ENCODE peak calls at places on chromosome 12, in six cellular contexts. One of them, this sample, is unnamed. For H3K4me1, the result is how much of the 10 kb centered on the place peaks cover.

GRCh38 chr12:32650508-32650907 is 28.6 kb upstream of the DNM1L start:
- DNase-seq in esophagus muscularis mucosa: no peak
- DNase-seq in ovary: no peak
- DNase-seq in neuronal stem cell: no peak
- DNase-seq in transverse colon: no peak
- DNase-seq in kidney: no peak
- DNase-seq in this sample: no peak

GRCh38 chr12:12585115-12585862 is 22.6 kb upstream of the DUSP16 start:
- DNase-seq in transverse colon: no peak
- DNase-seq in esophagus muscularis mucosa: no peak
- DNase-seq in ovary: no peak
- DNase-seq in neuronal stem cell: no peak
- DNase-seq in kidney: no peak
- DNase-seq in this sample: no peak

GRCh38 chr12:33892425-33892824 is 129.9 kb upstream of the ALG10 start:
- DNase-seq in transverse colon: no peak
- DNase-seq in neuronal stem cell: no peak
- DNase-seq in ovary: no peak
- DNase-seq in esophagus muscularis mucosa: no peak
- DNase-seq in kidney: no peak
- DNase-seq in this sample: no peak

GRCh38 chr12:124608451-124608870 is 41.0 kb upstream of the NCOR2 start:
- DNase-seq in ovary: no peak
- DNase-seq in esophagus muscularis mucosa: no peak
- DNase-seq in kidney: no peak
- DNase-seq in transverse colon: peak
- DNase-seq in neuronal stem cell: no peak
- DNase-seq in this sample: no peak

GRCh38 chr12:105025890-105026289 is 39.8 kb downstream of the NOPCHAP1 start:
- DNase-seq in ovary: peak
- DNase-seq in neuronal stem cell: no peak
- DNase-seq in kidney: no peak
- DNase-seq in transverse colon: peak
- DNase-seq in esophagus muscularis mucosa: no peak
- DNase-seq in this sample: no peak

GRCh38 chr12:47944685-47945340 is 18.6 kb upstream of the TMEM106C start:
- DNase-seq in neuronal stem cell: no peak
- DNase-seq in esophagus muscularis mucosa: no peak
- DNase-seq in transverse colon: no peak
- DNase-seq in ovary: no peak
- DNase-seq in kidney: no peak
- DNase-seq in this sample: no peak

GRCh38 chr12:58465418-58465817 is 454.9 kb downstream of the LRIG3 start:
- DNase-seq in transverse colon: no peak
- DNase-seq in ovary: no peak
- DNase-seq in neuronal stem cell: no peak
- DNase-seq in esophagus muscularis mucosa: no peak
- DNase-seq in kidney: no peak
- DNase-seq in this sample: no peak

GRCh38 chr12:123471374-123472068 is 13.6 kb downstream of the SNRNP35 start:
- DNase-seq in kidney: no peak
- DNase-seq in esophagus muscularis mucosa: no peak
- DNase-seq in transverse colon: no peak
- DNase-seq in ovary: no peak
- DNase-seq in neuronal stem cell: no peak
- DNase-seq in this sample: no peak

GRCh38 chr12:120402217-120402616 is 33.3 kb upstream of the MSI1 start:
- DNase-seq in esophagus muscularis mucosa: no peak
- DNase-seq in ovary: no peak
- DNase-seq in kidney: no peak
- DNase-seq in transverse colon: no peak
- DNase-seq in neuronal stem cell: no peak
- DNase-seq in this sample: no peak

GRCh38 chr12:131831635-131832041 is 3.4 kb downstream of the MMP17 start:
- DNase-seq in esophagus muscularis mucosa: no peak
- DNase-seq in transverse colon: no peak
- DNase-seq in ovary: peak
- DNase-seq in kidney: no peak
- DNase-seq in neuronal stem cell: no peak
- DNase-seq in this sample: no peak

GRCh38 chr12:70661762-70662161 is 24.5 kb upstream of the PTPRB start:
- DNase-seq in ovary: no peak
- DNase-seq in transverse colon: no peak
- DNase-seq in kidney: no peak
- DNase-seq in neuronal stem cell: no peak
- DNase-seq in esophagus muscularis mucosa: no peak
- DNase-seq in this sample: no peak

GRCh38 chr12:13340149-13340548 is 143.6 kb downstream of the EMP1 start:
- DNase-seq in kidney: no peak
- DNase-seq in transverse colon: no peak
- DNase-seq in neuronal stem cell: no peak
- DNase-seq in ovary: no peak
- DNase-seq in esophagus muscularis mucosa: no peak
- DNase-seq in this sample: no peak

GRCh38 chr12:4164591-4165558 is 108.7 kb upstream of the CCND2 start:
- DNase-seq in transverse colon: peak
- DNase-seq in esophagus muscularis mucosa: no peak
- DNase-seq in kidney: peak
- DNase-seq in ovary: peak
- DNase-seq in neuronal stem cell: peak
- DNase-seq in this sample: no peak

GRCh38 chr12:19236656-19237055 is 107.1 kb downstream of the PLEKHA5 start:
- DNase-seq in neuronal stem cell: no peak
- DNase-seq in transverse colon: no peak
- DNase-seq in esophagus muscularis mucosa: no peak
- DNase-seq in kidney: no peak
- DNase-seq in ovary: no peak
- DNase-seq in this sample: no peak

DNA sequence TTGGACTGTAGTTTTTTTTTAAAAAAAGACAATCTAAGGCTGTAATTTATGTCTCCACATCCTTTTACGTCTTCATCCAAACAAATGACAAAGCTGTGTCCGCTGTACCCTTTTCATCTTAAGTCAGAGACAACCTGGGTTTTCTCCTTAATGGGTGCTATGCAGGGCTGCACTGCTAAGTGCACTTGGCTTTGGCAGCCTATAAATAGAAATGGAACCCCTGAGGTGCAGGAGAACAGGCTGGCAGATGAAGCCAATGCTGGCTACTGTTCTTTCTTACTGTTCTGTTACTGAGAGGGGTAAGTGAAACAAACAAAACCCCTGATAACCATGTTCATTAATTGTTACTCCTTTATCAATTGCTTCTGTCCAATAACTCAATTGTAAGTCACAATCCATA is 47.1 kb upstream of the KICS2 start:
- DNase-seq in kidney: no peak
- DNase-seq in neuronal stem cell: no peak
- DNase-seq in transverse colon: no peak
- DNase-seq in ovary: no peak
- DNase-seq in esophagus muscularis mucosa: no peak
- DNase-seq in this sample: no peak
- H3K4me1 ChIP-seq in kidney: under half
- H3K4me1 ChIP-seq in neuronal stem cell: under half
- H3K4me1 ChIP-seq in transverse colon: under half
- H3K4me1 ChIP-seq in ovary: under half
- H3K4me1 ChIP-seq in esophagus muscularis mucosa: under half
- H3K4me1 ChIP-seq in this sample: under half

GRCh38 chr12:65894624-65895023 is 70.3 kb downstream of the HMGA2 start:
- DNase-seq in esophagus muscularis mucosa: no peak
- DNase-seq in transverse colon: no peak
- DNase-seq in kidney: no peak
- DNase-seq in neuronal stem cell: no peak
- DNase-seq in ovary: no peak
- DNase-seq in this sample: no peak

GRCh38 chr12:65895759-65896656 is 71.7 kb downstream of the HMGA2 start:
- DNase-seq in esophagus muscularis mucosa: no peak
- DNase-seq in kidney: no peak
- DNase-seq in transverse colon: no peak
- DNase-seq in neuronal stem cell: peak
- DNase-seq in ovary: no peak
- DNase-seq in this sample: peak

GRCh38 chr12:65894127-65894526 is 69.8 kb downstream of the HMGA2 start:
- DNase-seq in transverse colon: no peak
- DNase-seq in esophagus muscularis mucosa: no peak
- DNase-seq in ovary: no peak
- DNase-seq in kidney: no peak
- DNase-seq in neuronal stem cell: no peak
- DNase-seq in this sample: no peak

GRCh38 chr12:65896743-65897142 is 72.5 kb downstream of the HMGA2 start:
- DNase-seq in kidney: no peak
- DNase-seq in esophagus muscularis mucosa: no peak
- DNase-seq in neuronal stem cell: peak
- DNase-seq in ovary: no peak
- DNase-seq in transverse colon: no peak
- DNase-seq in this sample: no peak

DNA sequence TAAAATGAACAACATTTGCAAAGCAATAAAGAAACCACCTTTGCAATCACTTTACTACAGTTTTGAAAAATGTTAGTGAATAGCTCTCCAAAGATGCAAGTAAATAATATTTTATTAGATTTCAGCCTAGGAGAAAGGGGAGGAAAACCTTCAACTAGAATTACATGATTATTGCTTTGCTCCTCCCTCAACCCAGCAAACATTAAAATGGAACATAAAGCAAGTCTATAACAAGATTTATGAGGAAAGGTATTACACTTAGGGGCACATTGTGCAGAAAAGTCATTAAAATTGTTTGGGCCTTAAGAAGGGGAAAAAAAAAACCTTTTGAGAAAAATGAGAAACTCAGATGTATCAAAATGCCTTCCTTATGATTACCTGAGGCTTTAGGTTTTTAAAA is 70.7 kb downstream of the HMGA2 start:
- DNase-seq in kidney: no peak
- DNase-seq in transverse colon: no peak
- DNase-seq in ovary: no peak
- DNase-seq in neuronal stem cell: no peak
- DNase-seq in esophagus muscularis mucosa: no peak
- DNase-seq in this sample: no peak
- H3K27ac ChIP-seq in kidney: no peak
- H3K27ac ChIP-seq in transverse colon: peak
- H3K27ac ChIP-seq in ovary: no peak
- H3K27ac ChIP-seq in neuronal stem cell: peak
- H3K27ac ChIP-seq in esophagus muscularis mucosa: no peak
- H3K27ac ChIP-seq in this sample: no peak

GRCh38 chr12:109466305-109466704 is 10.8 kb downstream of the KCTD10 start:
- DNase-seq in ovary: no peak
- DNase-seq in transverse colon: no peak
- DNase-seq in neuronal stem cell: no peak
- DNase-seq in kidney: no peak
- DNase-seq in esophagus muscularis mucosa: no peak
- DNase-seq in this sample: no peak
- H3K4me1 ChIP-seq in ovary: under half
- H3K4me1 ChIP-seq in transverse colon: half or more
- H3K4me1 ChIP-seq in neuronal stem cell: under half
- H3K4me1 ChIP-seq in kidney: under half
- H3K4me1 ChIP-seq in esophagus muscularis mucosa: half or more
- H3K4me1 ChIP-seq in this sample: under half

DNA sequence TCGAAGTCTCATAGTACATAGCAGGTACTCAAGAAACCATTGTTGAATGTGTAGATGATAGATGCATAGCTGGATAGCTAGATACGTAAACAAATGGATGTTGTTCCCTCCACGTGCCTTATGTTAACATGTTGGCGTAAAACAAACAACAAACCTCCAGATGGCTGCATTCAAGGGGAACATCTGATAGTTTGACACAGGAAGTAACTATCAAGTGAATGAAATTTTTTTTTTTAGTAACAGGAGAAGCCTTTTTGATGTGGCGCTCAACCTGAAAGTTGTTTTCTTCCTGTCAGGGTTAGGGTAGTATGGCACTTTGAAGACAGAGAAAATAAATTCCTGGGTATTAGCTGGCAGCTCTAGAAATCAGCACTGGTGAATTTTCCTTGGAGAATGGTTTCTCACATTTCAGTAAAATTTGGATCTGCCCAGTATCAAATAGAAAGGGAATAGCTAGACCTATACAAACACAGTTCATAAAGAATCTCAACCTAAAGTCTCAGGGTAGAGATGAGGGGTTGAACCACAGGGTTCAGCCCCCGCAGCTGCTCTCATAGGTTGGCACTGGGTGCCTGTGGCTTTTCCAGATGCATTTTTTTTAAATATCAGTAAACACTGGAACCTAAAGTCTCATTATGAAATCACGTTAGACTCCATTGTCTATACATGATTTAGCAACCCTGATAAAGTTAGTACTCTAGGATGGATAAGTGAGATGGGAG is 18.8 kb upstream of the RAP1B start:
- DNase-seq in kidney: no peak
- DNase-seq in esophagus muscularis mucosa: no peak
- DNase-seq in ovary: no peak
- DNase-seq in transverse colon: no peak
- DNase-seq in neuronal stem cell: no peak
- DNase-seq in this sample: no peak
- H3K27ac ChIP-seq in kidney: no peak
- H3K27ac ChIP-seq in esophagus muscularis mucosa: no peak
- H3K27ac ChIP-seq in ovary: no peak
- H3K27ac ChIP-seq in transverse colon: no peak
- H3K27ac ChIP-seq in neuronal stem cell: no peak
- H3K27ac ChIP-seq in this sample: no peak

DNA sequence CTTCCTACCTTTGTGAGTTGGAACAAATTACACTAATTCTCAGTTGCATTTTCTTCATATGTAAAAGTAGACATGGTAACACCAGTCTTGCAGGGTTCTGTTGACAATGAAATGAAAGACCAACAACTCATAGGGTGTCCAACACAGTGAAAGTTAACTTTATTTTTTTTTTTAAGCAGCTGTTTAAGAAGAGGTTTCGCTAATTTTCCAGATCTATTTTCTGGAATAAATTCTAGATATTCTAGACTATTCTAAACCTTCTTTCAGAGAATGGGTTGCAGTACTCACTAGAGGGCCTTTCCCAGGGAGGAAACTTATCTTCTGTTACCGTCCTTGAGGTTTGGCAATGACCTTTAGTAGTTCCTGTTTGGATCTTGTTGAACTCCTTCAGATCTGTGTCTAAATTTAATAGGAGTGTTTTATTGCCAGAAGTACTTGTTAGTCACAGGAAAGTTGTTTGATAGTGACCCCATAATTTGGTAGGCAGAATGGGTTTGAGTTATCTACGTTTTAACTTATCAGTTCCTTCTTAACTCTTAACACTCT is 2.8 kb upstream of the ART4 start:
- DNase-seq in esophagus muscularis mucosa: no peak
- DNase-seq in transverse colon: no peak
- DNase-seq in ovary: no peak
- DNase-seq in neuronal stem cell: no peak
- DNase-seq in kidney: no peak
- DNase-seq in this sample: no peak
- H3K4me1 ChIP-seq in esophagus muscularis mucosa: half or more
- H3K4me1 ChIP-seq in transverse colon: under half
- H3K4me1 ChIP-seq in ovary: under half
- H3K4me1 ChIP-seq in neuronal stem cell: under half
- H3K4me1 ChIP-seq in kidney: under half
- H3K4me1 ChIP-seq in this sample: under half

This sample was measured in iPS DF 6.9.